ENCODE peak calls at places on chromosome 11, in ten cellular contexts. K is colonic mucosa; D is upper lobe of left lung; B is lung; W is psoas muscle; S is adrenal gland; A is CD8-positive, alpha-beta T cell; N is PC-9; Q is sigmoid colon; Y is left ventricle myocardium inferior. G is an unnamed sample. For H3K27me3 and H3K4me1, the result is how much of the 10 kb centered on the place peaks cover.

GRCh38 chr11:127898422-127899365 is 688.7 kb downstream of the ETS1 start:
- DNase-seq in S (no peak), W (no peak), D (no peak), Q (no peak), N (no peak), Y (no peak), B (no peak), K (no peak), A (no peak), G (no peak)

GRCh38 chr11:64542172-64543125 is 48.6 kb upstream of the SLC22A12 start:
- DNase-seq in B (no peak), Q (no peak), A (no peak), Y (no peak), D (no peak), N (no peak), W (no peak), K (no peak), S (no peak), G (no peak)

GRCh38 chr11:128389461-128389976 is 197.8 kb downstream of the ETS1 start:
- DNase-seq in N (no peak), B (no peak), Y (peak), Q (no peak), A (no peak), S (no peak), W (peak), D (no peak), K (no peak), G (no peak)

GRCh38 chr11:134736251-134737072 is 324.4 kb upstream of the B3GAT1 start:
- DNase-seq in B (no peak), S (no peak), Y (no peak), Q (no peak), A (no peak), W (no peak), K (no peak), D (no peak), N (no peak), G (peak)

GRCh38 chr11:63226488-63227114 is 16.8 kb downstream of the SLC22A25 start:
- DNase-seq in Y (no peak), D (no peak), S (no peak), K (no peak), N (no peak), A (no peak), B (no peak), W (no peak), Q (no peak), G (no peak)

GRCh38 chr11:71204748-71205664 is 47.4 kb downstream of the SHANK2 start:
- DNase-seq in A (no peak), Q (peak), D (no peak), W (peak), N (no peak), Y (no peak), K (no peak), S (no peak), B (no peak), G (no peak)

GRCh38 chr11:116314012-116314411 is 458.8 kb downstream of the BUD13 start:
- DNase-seq in W (no peak), Y (no peak), A (no peak), S (no peak), B (no peak), K (no peak), N (no peak), Q (no peak), D (no peak), G (no peak)

GRCh38 chr11:28152743-28153142 is 44.6 kb downstream of the METTL15 start:
- DNase-seq in K (no peak), Y (no peak), S (no peak), A (no peak), Q (no peak), N (no peak), D (no peak), W (no peak), B (no peak), G (no peak)

GRCh38 chr11:117547188-117547831 is 219.7 kb downstream of the CEP164 start:
- DNase-seq in S (no peak), B (no peak), N (no peak), Y (no peak), D (no peak), K (no peak), A (no peak), W (no peak), Q (no peak), G (no peak)

GRCh38 chr11:76735841-76736240 is 47.3 kb upstream of the TSKU start:
- DNase-seq in W (no peak), Q (no peak), B (no peak), N (no peak), K (no peak), A (no peak), D (no peak), S (no peak), Y (no peak), G (peak)

GRCh38 chr11:118841469-118842222 is 42.0 kb upstream of the CXCR5 start:
- DNase-seq in N (no peak), S (no peak), Y (no peak), K (no peak), Q (no peak), A (peak), W (no peak), D (no peak), B (no peak), G (no peak)

GRCh38 chr11:32893947-32894827 is 1.6 kb downstream of the QSER1 start:
- DNase-seq in Q (no peak), D (peak), Y (no peak), A (no peak), W (no peak), B (no peak), N (peak), S (peak), K (peak), G (peak)

GRCh38 chr11:108713076-108713790 is 48.4 kb downstream of the DDX10 start:
- DNase-seq in B (no peak), N (no peak), A (no peak), Y (no peak), Q (no peak), K (no peak), S (no peak), W (no peak), D (no peak), G (no peak)

GRCh38 chr11:91248199-91248807 is 976.3 kb upstream of the FAT3 start:
- DNase-seq in N (no peak), S (peak), W (no peak), D (no peak), K (peak), Y (no peak), B (no peak), Q (no peak), A (no peak), G (no peak)

GRCh38 chr11:102882389-102883024 is 7.7 kb upstream of the MMP12 start:
- DNase-seq in A (no peak), S (no peak), N (no peak), W (no peak), B (no peak), Q (no peak), Y (no peak), D (no peak), K (no peak), G (no peak)

GRCh38 chr11:86637976-86638375 is 34.4 kb downstream of the ME3 start:
- DNase-seq in N (peak), S (no peak), A (no peak), D (no peak), W (no peak), K (no peak), B (no peak), Y (no peak), Q (no peak), G (no peak)

GRCh38 chr11:77783023-77783422 is 37.5 kb downstream of the RSF1 start:
- DNase-seq in W (no peak), Y (no peak), A (no peak), N (no peak), D (no peak), K (no peak), B (no peak), S (no peak), Q (no peak), G (no peak)

GRCh38 chr11:28123151-28123571 is 15.0 kb downstream of the METTL15 start:
- DNase-seq in W (no peak), Q (no peak), S (no peak), D (no peak), K (no peak), A (no peak), B (no peak), N (no peak), Y (no peak), G (no peak)

GRCh38 chr11:107780136-107780535 is 68.3 kb upstream of the SLN start:
- DNase-seq in D (no peak), B (no peak), S (no peak), N (peak), W (no peak), K (no peak), Y (no peak), Q (no peak), A (no peak), G (no peak)

GRCh38 chr11:44608654-44609027 is 43.2 kb downstream of the CD82 start:
- DNase-seq in N (no peak), Y (no peak), A (no peak), K (no peak), B (no peak), S (no peak), Q (no peak), W (no peak), D (no peak), G (no peak)

GRCh38 chr11:117172678-117173421 is 5.7 kb upstream of the SIDT2 start:
- DNase-seq in Y (no peak), K (no peak), Q (no peak), D (no peak), A (no peak), N (no peak), W (no peak), S (peak), B (no peak), G (peak)

DNA sequence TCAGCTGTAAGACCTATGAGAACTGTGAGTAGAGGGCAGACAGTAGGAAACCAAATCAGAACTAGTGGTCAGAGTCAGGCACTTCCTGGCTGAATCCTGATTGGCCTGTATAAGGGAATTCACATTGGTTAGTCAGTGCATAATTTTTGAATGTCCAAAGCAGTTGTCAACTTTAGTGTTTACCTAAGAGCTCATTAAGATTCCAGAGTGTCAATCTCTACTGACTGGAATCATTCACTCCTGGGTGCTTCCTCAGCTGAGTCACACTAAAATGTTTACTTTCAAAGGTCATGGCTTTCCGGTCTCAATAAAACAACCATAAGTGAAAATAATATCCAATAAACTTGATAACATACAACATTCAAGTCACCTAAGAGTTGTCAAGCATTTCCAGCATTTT is 306.1 kb downstream of the C11orf87 start:
- DNase-seq in B (no peak), D (no peak), N (peak), W (no peak), K (peak), S (no peak), A (no peak), Y (no peak), Q (no peak), G (no peak)
- TF ChIP-seq CTCF in B (no peak), D (no peak), N (no peak), W (no peak), K (no peak), S (no peak), A (no peak), Y (no peak), Q (no peak), G (no peak)

DNA sequence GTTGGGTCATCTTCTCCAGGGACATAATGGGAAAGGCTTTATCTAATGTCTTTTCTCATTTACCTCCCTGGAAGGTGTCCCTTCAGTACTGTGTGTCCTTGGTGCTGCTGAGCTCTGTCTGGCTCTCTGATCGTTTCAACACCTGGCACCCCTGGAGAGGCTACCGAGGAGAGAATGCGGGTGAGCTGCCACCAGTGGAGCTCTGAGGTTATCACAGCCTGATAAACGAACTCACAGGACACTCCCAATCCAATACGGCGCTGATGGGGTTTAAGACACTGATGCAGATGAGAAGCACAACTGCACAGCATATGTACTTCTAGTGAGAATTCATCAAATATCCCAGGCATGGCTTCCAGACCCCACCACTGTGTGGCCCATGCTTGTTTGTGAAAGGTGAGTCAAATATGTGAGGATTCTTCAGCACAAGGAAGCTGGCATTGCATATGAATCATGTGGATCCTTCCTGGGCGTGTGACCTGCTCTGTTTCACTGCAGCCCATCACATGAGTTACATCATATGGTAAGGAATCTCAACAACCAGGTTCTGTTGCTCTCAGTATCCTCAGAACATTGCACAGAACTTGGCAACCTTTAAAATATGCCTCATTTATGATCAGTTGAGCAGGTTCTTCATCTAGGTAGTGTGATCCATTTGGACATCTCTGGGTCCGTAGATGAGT is 34.8 kb upstream of the VWA5A start:
- DNase-seq in A (no peak), D (no peak), Q (no peak), W (no peak), N (peak), Y (no peak), B (no peak), K (no peak), S (no peak), G (no peak)
- H3K27me3 ChIP-seq in A (under half), D (under half), Q (under half), W (under half), N (under half), Y (half or more), B (under half), K (under half), S (under half), G (under half)

GRCh38 chr11:60875856-60876485 is 8.6 kb downstream of the ZP1 start:
- DNase-seq in S (peak), K (no peak), Y (no peak), A (no peak), B (no peak), D (no peak), W (peak), Q (peak), N (peak), G (no peak)
- H3K4me1 ChIP-seq in S (under half), K (under half), Y (half or more), A (under half), B (under half), D (under half), W (half or more), Q (under half), N (under half), G (under half)

GRCh38 chr11:122879785-122880184 is 2.8 kb upstream of the JHY start:
- DNase-seq in W (no peak), A (no peak), K (no peak), D (no peak), S (no peak), Y (no peak), N (no peak), Q (no peak), B (no peak), G (no peak)
- TF ChIP-seq CTCF in W (no peak), A (no peak), K (no peak), D (no peak), S (no peak), Y (no peak), N (no peak), Q (no peak), B (no peak), G (no peak)

DNA sequence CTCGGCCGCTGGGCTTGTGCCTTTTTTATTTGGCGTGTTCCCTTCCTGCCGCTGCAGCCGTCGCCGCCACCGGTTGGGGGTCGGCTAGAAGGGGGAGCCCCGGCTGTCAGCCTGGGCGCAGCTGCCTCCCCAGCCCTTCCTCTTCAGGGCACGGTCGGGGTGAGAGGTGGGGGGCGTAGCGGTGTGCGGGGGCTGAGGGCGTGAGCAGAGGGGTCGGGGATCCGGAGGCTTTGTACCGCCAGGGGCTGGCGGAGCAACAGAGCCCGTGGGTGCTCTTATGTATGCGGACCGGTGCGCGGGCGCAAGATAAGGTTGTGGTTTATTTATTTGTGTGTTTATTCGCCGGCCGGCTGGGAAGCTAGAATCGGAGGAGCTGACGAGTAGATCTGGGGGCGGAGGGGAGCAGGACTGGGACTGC is 482 bp downstream of the ZBTB16 start:
- DNase-seq in A (no peak), S (peak), K (peak), W (peak), N (no peak), Y (peak), B (no peak), D (no peak), Q (peak), G (peak)
- H3K27me3 ChIP-seq in A (under half), S (under half), K (under half), W (under half), N (half or more), Y (under half), B (under half), D (under half), Q (under half), G (under half)

DNA sequence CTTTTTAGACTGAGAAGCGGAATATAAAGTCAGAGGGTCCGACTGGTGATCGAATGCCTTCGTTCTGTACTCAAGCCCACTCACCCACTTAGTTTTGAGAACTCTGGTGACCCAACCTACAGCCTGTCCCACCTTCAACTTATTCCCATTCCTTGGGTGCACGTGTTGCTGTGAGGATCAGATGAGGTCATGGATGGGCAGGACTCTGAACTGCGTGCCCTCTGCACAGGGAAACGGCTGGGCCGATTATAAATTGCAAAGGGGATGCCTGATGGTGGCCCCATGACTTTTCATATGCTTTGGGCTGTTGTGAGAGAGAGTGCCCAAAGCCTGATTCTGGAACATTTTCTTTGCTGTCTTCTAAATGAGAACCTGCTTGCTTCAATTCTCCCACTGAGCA is 16.0 kb upstream of the EHF start:
- DNase-seq in W (no peak), Y (no peak), D (no peak), S (no peak), N (no peak), B (no peak), K (no peak), Q (no peak), A (no peak), G (no peak)
- H3K4me1 ChIP-seq in W (under half), Y (under half), D (under half), S (under half), N (half or more), B (under half), K (under half), Q (under half), A (under half), G (under half)

DNA sequence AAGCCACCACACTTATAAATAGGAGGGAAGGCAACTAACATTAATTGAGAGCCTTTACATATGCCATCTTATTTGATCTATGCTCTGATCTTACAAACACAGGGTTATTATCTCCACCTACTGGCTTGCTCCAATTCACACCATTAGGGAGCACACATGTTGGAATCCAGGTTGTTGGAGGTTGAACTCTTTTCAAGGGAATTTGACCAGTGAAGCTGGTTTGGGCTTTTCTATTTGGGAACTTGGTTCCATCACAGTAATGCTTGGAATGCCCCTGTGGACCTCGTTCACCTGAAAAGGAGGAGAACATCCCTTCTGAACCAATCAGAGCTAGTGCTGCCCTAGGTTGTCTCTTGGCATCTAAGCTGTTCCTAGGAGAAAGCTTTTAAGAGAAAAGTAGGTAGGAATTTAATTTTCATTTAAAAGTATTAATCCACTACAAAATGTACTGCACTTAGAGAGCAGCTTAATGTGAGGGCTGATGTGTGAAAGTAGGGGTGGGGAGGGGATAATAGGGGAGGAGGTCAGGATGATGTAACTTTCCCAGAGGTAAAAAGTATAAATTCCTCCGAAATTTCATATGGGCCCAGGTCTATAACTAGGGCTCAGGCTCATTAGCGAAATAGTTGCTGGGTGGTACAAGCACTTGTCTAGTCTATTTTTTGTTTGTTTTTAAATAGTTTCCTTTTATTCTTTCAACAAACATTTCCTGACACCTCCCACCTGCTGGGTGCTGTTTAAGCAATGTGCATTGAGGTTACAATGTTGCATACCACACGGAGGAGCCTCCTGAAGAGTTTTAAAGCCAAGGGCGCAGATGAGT is 7.6 kb upstream of the MICAL2 start:
- DNase-seq in B (no peak), A (no peak), W (no peak), Q (no peak), N (no peak), Y (no peak), K (no peak), D (no peak), S (no peak), G (no peak)
- TF ChIP-seq CTCF in B (no peak), A (no peak), W (no peak), Q (no peak), N (no peak), Y (peak), K (peak), D (no peak), S (no peak), G (no peak)

GRCh38 chr11:723120-723883 is 17.3 kb downstream of the EPS8L2 start:
- DNase-seq in D (no peak), K (peak), B (no peak), W (no peak), Q (no peak), N (no peak), S (peak), A (peak), Y (no peak), G (peak)

GRCh38 chr11:725624-726202 is 19.7 kb downstream of the EPS8L2 start:
- DNase-seq in N (no peak), A (no peak), S (no peak), Q (no peak), Y (no peak), W (no peak), B (no peak), K (peak), D (no peak), G (no peak)

GRCh38 chr11:721913-722811 is 16.1 kb downstream of the EPS8L2 start:
- DNase-seq in B (no peak), N (no peak), Y (no peak), W (no peak), K (peak), A (peak), Q (no peak), S (no peak), D (peak), G (no peak)

GRCh38 chr11:724733-725386 is 18.8 kb downstream of the EPS8L2 start:
- DNase-seq in W (no peak), A (no peak), B (no peak), Q (no peak), N (no peak), K (no peak), Y (no peak), S (no peak), D (no peak), G (no peak)

DNA sequence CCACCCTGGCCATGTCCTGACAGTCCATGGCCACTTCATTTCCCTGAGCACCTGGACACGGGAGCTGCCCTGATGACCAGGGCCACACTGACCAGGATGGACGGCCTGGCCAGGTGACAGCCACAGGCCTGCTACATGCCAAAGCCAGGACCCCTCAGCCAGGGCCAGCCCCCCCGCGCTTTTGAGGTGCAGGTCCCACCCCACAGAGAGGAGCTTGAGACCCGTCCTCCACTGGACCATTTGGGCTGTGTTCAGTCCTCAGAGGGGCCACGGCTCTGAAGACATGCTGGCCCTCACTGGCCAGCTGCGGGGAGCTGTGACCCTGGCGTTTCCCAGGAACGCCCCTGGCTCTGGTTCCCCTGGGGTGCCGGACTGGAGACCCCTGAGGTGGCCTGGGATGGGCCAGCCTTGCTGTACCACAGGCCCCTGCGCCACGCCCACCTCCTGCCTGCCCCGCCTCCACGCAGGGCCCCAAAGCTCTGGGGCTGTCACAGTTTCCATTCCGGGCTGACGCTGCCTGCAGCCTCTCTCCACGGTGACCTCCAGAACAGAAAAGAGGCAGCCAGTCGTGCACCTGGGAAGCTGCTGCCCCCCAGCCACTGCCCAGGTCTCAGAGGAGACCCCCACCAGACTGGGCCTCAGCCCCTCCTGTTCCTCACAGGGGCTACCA is 18.2 kb downstream of the EPS8L2 start:
- DNase-seq in D (no peak), W (no peak), N (no peak), K (peak), A (no peak), S (no peak), Q (no peak), B (no peak), Y (no peak), G (no peak)
- H3K27me3 ChIP-seq in D (under half), W (half or more), N (under half), K (under half), A (under half), S (under half), Q (half or more), B (under half), Y (half or more), G (under half)

G was measured in thyroid gland.